ENCODE peak calls at places on chromosomes 13 and 19, in eight cellular contexts. Z, I, P, R, X, S, F and B are unnamed samples.

GRCh38 chr19:33815410-33816340 is 19.0 kb downstream of the KCTD15 start:
- DNase-seq in X (peak; percentile 9), P (no peak), R (no peak), I (no peak), Z (no peak), F (no peak), S (peak; percentile 26), B (no peak)

GRCh38 chr19:56873493-56873892 is 33.0 kb upstream of the PEG3 start:
- DNase-seq in P (no peak), R (no peak), S (no peak), I (no peak), Z (no peak), F (no peak), X (no peak), B (no peak)

GRCh38 chr19:14250870-14251269 is 44.9 kb upstream of the ADGRL1 start:
- DNase-seq in I (no peak), X (no peak), Z (no peak), S (no peak), F (no peak), R (no peak), P (no peak), B (no peak)

GRCh38 chr13:39039033-39039432 is 777 bp downstream of the NHLRC3 start:
- DNase-seq in Z (no peak), F (no peak), I (no peak), P (no peak), S (no peak), R (no peak), X (no peak), B (no peak)

GRCh38 chr13:23430664-23431063 is 2.8 kb downstream of the SACS start:
- DNase-seq in Z (no peak), R (no peak), S (no peak), X (no peak), I (no peak), P (no peak), F (no peak), B (no peak)

GRCh38 chr13:91046715-91047327 is 300.7 kb upstream of the MIR17HG start:
- DNase-seq in P (no peak), I (no peak), Z (no peak), F (no peak), R (no peak), S (no peak), X (no peak), B (no peak)

GRCh38 chr19:49057636-49058234 is at the start of gene CGB7:
- DNase-seq in R (peak; percentile 75), Z (peak; percentile 64), P (peak; percentile 78), X (peak; percentile 70), F (peak; percentile 25), I (peak; percentile 77), S (peak; percentile 69), B (peak; percentile 70)

GRCh38 chr13:45337803-45338202 is 3.2 kb downstream of the TPT1 start:
- DNase-seq in R (no peak), S (no peak), P (no peak), X (no peak), F (no peak), I (no peak), Z (no peak), B (no peak)

GRCh38 chr13:88857256-88857655 is 1186.1 kb downstream of the SLITRK5 start:
- DNase-seq in S (no peak), P (no peak), I (no peak), F (no peak), R (no peak), Z (no peak), X (no peak), B (no peak)

GRCh38 chr13:30743319-30744055 is 8.1 kb downstream of the ALOX5AP start:
- DNase-seq in R (peak; percentile 87), F (no peak), X (peak; percentile 93), Z (no peak), I (peak; percentile 80), P (no peak), S (peak; percentile 95), B (no peak)

GRCh38 chr13:28199089-28199488 is 60.7 kb downstream of the PAN3 start:
- DNase-seq in R (no peak), Z (no peak), P (no peak), I (no peak), F (no peak), S (no peak), X (no peak), B (no peak)

GRCh38 chr13:112928020-112928931 is 40.7 kb upstream of the MCF2L start:
- DNase-seq in R (no peak), P (no peak), Z (no peak), X (no peak), I (no peak), F (no peak), S (no peak), B (no peak)

GRCh38 chr19:18895038-18895827 is 725 bp downstream of the CERS1 start:
- DNase-seq in P (no peak), S (peak; percentile 28), R (no peak), F (no peak), X (peak; percentile 53), Z (peak; percentile 65), I (peak; percentile 66), B (peak; percentile 33)

GRCh38 chr13:33377825-33378224 is 92.3 kb upstream of the STARD13 start:
- DNase-seq in S (no peak), X (no peak), I (no peak), P (no peak), R (no peak), Z (no peak), F (no peak), B (no peak)

GRCh38 chr19:28960586-28960985 is 252.4 kb downstream of the UQCRFS1 start:
- DNase-seq in P (no peak), R (no peak), X (no peak), S (no peak), Z (no peak), I (no peak), F (no peak), B (no peak)

GRCh38 chr19:43755256-43755801 is 567 bp upstream of the SMG9 start:
- DNase-seq in R (peak; percentile 89), F (peak; percentile 67), P (peak; percentile 87), I (peak; percentile 88), X (peak; percentile 69), Z (peak; percentile 58), S (peak; percentile 42), B (peak; percentile 74)

GRCh38 chr13:48648446-48648845 is 5.3 kb upstream of the CYSLTR2 start:
- DNase-seq in S (no peak), R (no peak), X (no peak), P (no peak), I (no peak), F (no peak), Z (no peak), B (no peak)

GRCh38 chr19:35484637-35485036 is 5.6 kb downstream of the KRTDAP start:
- DNase-seq in R (no peak), X (no peak), S (no peak), P (no peak), Z (no peak), I (no peak), F (no peak), B (no peak)

GRCh38 chr19:19405919-19406877 is 723 bp downstream of the GATAD2A start:
- DNase-seq in F (peak; percentile 51), S (peak; percentile 50), I (no peak), Z (peak; percentile 69), P (peak; percentile 59), X (peak; percentile 54), R (no peak), B (no peak)

DNA sequence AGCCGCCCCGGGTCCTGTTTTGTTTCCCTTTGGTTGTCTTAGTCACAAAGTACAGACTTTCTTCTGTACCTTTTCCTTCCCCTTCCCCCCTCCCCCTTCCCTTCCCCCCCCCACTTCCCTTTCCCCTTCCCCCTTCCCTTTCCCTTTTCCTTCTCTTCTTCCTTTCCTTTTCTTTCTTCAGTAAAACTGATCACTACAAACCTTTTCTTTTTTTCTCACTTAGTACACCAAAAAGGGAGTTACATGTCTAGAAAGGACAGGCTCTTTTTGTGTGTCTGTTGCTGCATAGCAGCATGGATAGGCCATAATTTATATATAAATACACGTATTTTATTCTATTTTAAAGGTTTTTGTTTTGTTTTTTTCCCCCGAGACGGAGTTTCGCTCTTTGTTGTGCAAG is 35.4 kb downstream of the DNM2 start:
- DNase-seq in S (no peak), I (no peak), P (no peak), R (no peak), F (no peak), X (no peak), Z (no peak), B (no peak)
- H3K4me1 ChIP-seq in S (peaks cover 18% of the 10 kb centered on the region), I (peaks cover 43% of the 10 kb centered on the region), P (peaks cover 96% of the 10 kb centered on the region), R (peaks cover 15% of the 10 kb centered on the region), F (peaks cover 84% of the 10 kb centered on the region), X (peaks cover 17% of the 10 kb centered on the region), Z (no peaks in the 10 kb centered on the region), B (peaks cover 35% of the 10 kb centered on the region)

GRCh38 chr19:1211494-1212234 is 6.1 kb downstream of the STK11 start:
- DNase-seq in F (no peak), S (peak; percentile 57), I (no peak), Z (no peak), P (no peak), R (no peak), X (no peak), B (no peak)
- H3K4me1 ChIP-seq in F (peaks cover 38% of the 10 kb centered on the region), S (peaks cover 66% of the 10 kb centered on the region), I (peaks cover 38% of the 10 kb centered on the region), Z (peaks cover 23% of the 10 kb centered on the region), P (peaks cover 100% of the 10 kb centered on the region), R (peaks cover 51% of the 10 kb centered on the region), X (peaks cover 21% of the 10 kb centered on the region), B (peaks cover 76% of the 10 kb centered on the region)

DNA sequence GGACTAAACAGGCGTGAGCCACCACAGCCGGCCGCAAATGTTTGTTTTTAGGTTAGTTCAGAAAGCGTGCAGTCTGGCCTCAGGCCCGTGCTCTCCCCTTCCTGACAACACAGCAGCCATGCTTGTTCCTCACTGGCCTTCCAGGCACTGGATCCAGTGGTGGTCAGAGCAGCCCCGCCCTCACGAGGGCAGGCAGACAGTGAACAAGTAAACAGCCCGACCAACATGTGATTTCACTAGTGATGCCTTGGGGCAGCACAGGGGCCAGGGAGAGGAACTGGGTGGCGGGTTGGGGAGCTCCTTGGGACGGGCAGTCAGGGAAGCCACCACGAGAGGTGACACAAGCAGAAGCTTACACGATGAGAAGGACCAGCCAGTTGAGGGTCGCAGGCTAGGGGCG is 40.8 kb downstream of the CAPN12 start:
- DNase-seq in S (no peak), F (no peak), P (no peak), R (no peak), X (no peak), Z (no peak), I (no peak), B (no peak)
- H3K4me1 ChIP-seq in S (peaks cover 47% of the 10 kb centered on the region), F (no peaks in the 10 kb centered on the region), P (peaks cover 97% of the 10 kb centered on the region), R (peaks cover 12% of the 10 kb centered on the region), X (peaks cover 22% of the 10 kb centered on the region), Z (peaks cover 8% of the 10 kb centered on the region), I (peaks cover 94% of the 10 kb centered on the region), B (peaks cover 20% of the 10 kb centered on the region)

GRCh38 chr13:77310161-77310560 is 16.7 kb downstream of the MYCBP2 start:
- DNase-seq in R (no peak), S (no peak), Z (no peak), X (no peak), I (no peak), F (no peak), P (no peak), B (no peak)

GRCh38 chr13:77310579-77311279 is 16.2 kb downstream of the MYCBP2 start:
- DNase-seq in R (no peak), X (peak; percentile 15), P (no peak), I (no peak), S (no peak), F (no peak), Z (no peak), B (no peak)

GRCh38 chr13:77312311-77312710 is 14.6 kb downstream of the MYCBP2 start:
- DNase-seq in Z (no peak), R (no peak), F (no peak), P (no peak), I (no peak), X (no peak), S (no peak), B (no peak)

GRCh38 chr13:77306458-77306857 is 20.4 kb downstream of the MYCBP2 start:
- DNase-seq in I (no peak), R (no peak), P (no peak), X (no peak), Z (no peak), S (no peak), F (no peak), B (no peak)

GRCh38 chr13:77309254-77309653 is 17.6 kb downstream of the MYCBP2 start:
- DNase-seq in Z (no peak), X (no peak), R (no peak), P (no peak), S (no peak), F (no peak), I (no peak), B (no peak)
- H3K4me1 ChIP-seq in Z (no peaks in the 10 kb centered on the region), X (peaks cover 12% of the 10 kb centered on the region), R (peaks cover 63% of the 10 kb centered on the region), P (peaks cover 70% of the 10 kb centered on the region), S (peaks cover 5% of the 10 kb centered on the region), F (peaks cover 70% of the 10 kb centered on the region), I (peaks cover 46% of the 10 kb centered on the region), B (peaks cover 62% of the 10 kb centered on the region)